ENCODE peak calls at places on chromosomes 16 and 17, in seven cellular contexts. Z is IMR-90; O is gastrocnemius medialis; F is heart left ventricle; H is CD8-positive, alpha-beta memory T cell; W is thoracic aorta; U is CD4-positive, alpha-beta T cell. Q is an unnamed sample.

GRCh38 chr16:80274576-80275191 is 266.1 kb upstream of the DYNLRB2 start:
- DNase-seq in Z (peak; percentile 81), O (no peak), F (no peak), H (no peak), W (no peak), U (no peak), Q (no peak)

GRCh38 chr17:21157586-21158370 is 31.0 kb downstream of the DHRS7B start:
- DNase-seq in Z (no peak), O (no peak), F (no peak), H (no peak), W (no peak), U (no peak), Q (no peak)

GRCh38 chr17:83103200-83103937 is 24.0 kb downstream of the METRNL start:
- DNase-seq in Z (peak; percentile 66), O (peak; percentile 85), F (no peak), H (no peak), W (no peak), U (no peak), Q (no peak)

GRCh38 chr17:50844117-50844700 is 8.8 kb downstream of the WFIKKN2 start:
- DNase-seq in Z (no peak), O (no peak), F (no peak), H (no peak), W (no peak), U (no peak), Q (no peak)

GRCh38 chr16:1163567-1164055 is 10.7 kb downstream of the CACNA1H start:
- DNase-seq in Z (peak; percentile 45), O (no peak), F (no peak), H (no peak), W (no peak), U (no peak), Q (no peak)

GRCh38 chr16:12330977-12331376 is 354.4 kb downstream of the SNX29 start:
- DNase-seq in Z (no peak), O (no peak), F (no peak), H (no peak), W (no peak), U (no peak), Q (no peak)

GRCh38 chr17:19900809-19901208 is 33.1 kb upstream of the ULK2 start:
- DNase-seq in Z (no peak), O (no peak), F (no peak), H (no peak), W (no peak), U (no peak), Q (no peak)

GRCh38 chr17:4672726-4673125 is 31.2 kb downstream of the PELP1 start:
- DNase-seq in Z (no peak), O (no peak), F (no peak), H (no peak), W (no peak), U (no peak), Q (no peak)

GRCh38 chr17:48522031-48522593 is 8.7 kb downstream of the HOXB1 start:
- DNase-seq in Z (peak; percentile 58), O (no peak), F (no peak), H (no peak), W (no peak), U (no peak), Q (no peak)

GRCh38 chr17:12665263-12666210 is at the start of gene MYOCD:
- DNase-seq in Z (peak; percentile 71), O (no peak), F (peak; percentile 79), H (no peak), W (peak; percentile 8), U (no peak), Q (no peak)

GRCh38 chr16:82509636-82510035 is 117.1 kb upstream of the CDH13 start:
- DNase-seq in Z (no peak), O (no peak), F (no peak), H (no peak), W (no peak), U (no peak), Q (no peak)

GRCh38 chr17:35713069-35713728 is 18.2 kb upstream of the RASL10B start:
- DNase-seq in Z (peak; percentile 94), O (peak; percentile 49), F (no peak), H (no peak), W (peak; percentile 62), U (no peak), Q (no peak)

GRCh38 chr17:17812211-17813054 is 24.4 kb downstream of the SREBF1 start:
- DNase-seq in Z (peak; percentile 41), O (peak; percentile 70), F (peak; percentile 89), H (peak; percentile 56), W (no peak), U (peak; percentile 45), Q (peak; percentile 65)

GRCh38 chr17:19021622-19022083 is 17.1 kb upstream of the FAM83G start:
- DNase-seq in Z (no peak), O (no peak), F (peak; percentile 55), H (no peak), W (no peak), U (peak; percentile 29), Q (no peak)

GRCh38 chr17:1494736-1495253 is 2.3 kb upstream of the MYO1C start:
- DNase-seq in Z (no peak), O (no peak), F (no peak), H (no peak), W (no peak), U (no peak), Q (no peak)

GRCh38 chr17:64128787-64129514 is 993 bp downstream of the ERN1 start:
- DNase-seq in Z (no peak), O (no peak), F (no peak), H (no peak), W (no peak), U (no peak), Q (no peak)

GRCh38 chr16:68009157-68009735 is 6.5 kb downstream of the DPEP2NB start:
- DNase-seq in Z (no peak), O (no peak), F (no peak), H (no peak), W (no peak), U (no peak), Q (no peak)

GRCh38 chr17:16269658-16270057 is 52.6 kb downstream of the PIGL start:
- DNase-seq in Z (peak; percentile 87), O (no peak), F (no peak), H (no peak), W (no peak), U (no peak), Q (no peak)

GRCh38 chr17:61689610-61690180 is 98.7 kb upstream of the NACA2 start:
- DNase-seq in Z (peak; percentile 41), O (no peak), F (no peak), H (no peak), W (no peak), U (no peak), Q (no peak)

GRCh38 chr17:41335747-41336146 is 14.9 kb downstream of the KRT33A start:
- DNase-seq in Z (no peak), O (no peak), F (no peak), H (no peak), W (no peak), U (no peak), Q (no peak)

GRCh38 chr17:41340496-41340895 is 10.1 kb downstream of the KRT33A start:
- DNase-seq in Z (no peak), O (no peak), F (no peak), H (no peak), W (no peak), U (no peak), Q (no peak)

GRCh38 chr17:41340934-41341861 is 9.4 kb downstream of the KRT33A start:
- DNase-seq in Z (no peak), O (no peak), F (no peak), H (peak; percentile 42), W (no peak), U (peak; percentile 52), Q (no peak)

GRCh38 chr17:41339571-41340169 is 11.0 kb downstream of the KRT33A start:
- DNase-seq in Z (no peak), O (no peak), F (no peak), H (no peak), W (no peak), U (no peak), Q (no peak)

DNA sequence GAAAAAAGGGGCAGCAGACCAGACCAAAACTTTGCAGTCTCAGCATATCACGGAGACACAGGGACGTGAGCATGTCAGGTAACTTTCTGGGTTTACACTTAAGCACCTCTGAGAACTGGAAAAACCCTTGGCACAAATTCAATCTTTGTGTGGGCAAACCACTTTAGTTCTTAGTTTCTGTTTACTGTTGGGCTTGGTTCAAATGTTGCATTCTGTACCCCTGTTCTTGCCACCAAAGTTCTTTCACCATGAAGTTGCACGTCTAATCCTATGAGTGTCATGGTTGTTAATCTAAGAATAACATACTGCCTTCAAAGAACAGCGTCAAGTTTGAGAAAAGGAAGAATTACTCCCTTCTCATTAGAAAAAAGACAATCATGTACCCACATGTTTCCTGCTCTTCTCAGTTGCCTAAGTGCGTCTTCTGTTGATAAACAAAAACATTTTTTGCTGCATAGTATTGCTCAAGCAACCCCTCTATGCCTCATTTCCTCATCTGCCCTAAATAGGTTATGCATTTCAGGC is 11.6 kb downstream of the KRT33A start:
- DNase-seq in Z (peak; percentile 39), O (no peak), F (no peak), H (no peak), W (no peak), U (peak; percentile 26), Q (no peak)
- H3K27ac ChIP-seq in Z (no peak overlapping the region), O (no peak overlapping the region), F (no peak overlapping the region), H (peak overlapping the region; percentile 54), W (no peak overlapping the region), U (peak overlapping the region; percentile 87), Q (no peak overlapping the region)

DNA sequence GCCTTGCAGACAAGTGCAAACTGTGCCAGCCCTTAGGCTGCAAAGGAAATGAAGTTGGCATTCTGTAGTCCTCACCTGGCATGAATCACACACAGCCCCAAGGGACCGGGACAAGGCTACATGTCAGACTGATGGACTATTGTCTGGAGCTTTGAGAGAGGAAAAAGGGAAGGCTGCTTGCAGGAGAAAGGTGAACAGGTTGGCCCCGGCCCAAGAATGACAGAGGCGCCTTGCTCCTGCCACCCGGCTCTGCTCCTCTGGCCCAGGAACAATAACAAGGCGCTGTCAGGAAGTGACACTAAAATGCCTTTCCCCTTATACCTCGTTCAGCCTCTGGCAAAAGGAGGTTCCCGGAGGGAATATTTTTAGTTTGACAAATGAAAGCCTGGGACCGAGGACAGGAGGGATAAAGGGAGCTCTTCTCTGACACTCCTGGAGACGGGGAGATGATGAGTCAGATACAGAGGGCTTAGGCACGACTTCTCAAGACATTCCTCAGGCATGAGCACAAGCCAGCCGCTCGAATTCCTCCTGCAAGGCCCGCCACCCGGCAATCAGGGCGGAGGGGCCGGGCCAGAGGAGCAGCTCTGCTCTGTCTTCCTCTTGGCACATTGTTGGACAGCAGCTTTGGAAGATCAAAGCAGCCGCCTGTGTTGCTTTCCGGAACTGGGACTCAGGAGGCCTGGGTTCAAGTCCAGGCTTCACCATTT is 105.8 kb downstream of the NOG start:
- DNase-seq in Z (peak; percentile 99), O (peak; percentile 38), F (no peak), H (no peak), W (peak; percentile 6), U (no peak), Q (no peak)
- H3K27ac ChIP-seq in Z (peak overlapping the region; percentile 41), O (peak overlapping the region; percentile 48), F (no peak overlapping the region), H (no peak overlapping the region), W (peak overlapping the region; percentile 32), U (no peak overlapping the region), Q (no peak overlapping the region)

DNA sequence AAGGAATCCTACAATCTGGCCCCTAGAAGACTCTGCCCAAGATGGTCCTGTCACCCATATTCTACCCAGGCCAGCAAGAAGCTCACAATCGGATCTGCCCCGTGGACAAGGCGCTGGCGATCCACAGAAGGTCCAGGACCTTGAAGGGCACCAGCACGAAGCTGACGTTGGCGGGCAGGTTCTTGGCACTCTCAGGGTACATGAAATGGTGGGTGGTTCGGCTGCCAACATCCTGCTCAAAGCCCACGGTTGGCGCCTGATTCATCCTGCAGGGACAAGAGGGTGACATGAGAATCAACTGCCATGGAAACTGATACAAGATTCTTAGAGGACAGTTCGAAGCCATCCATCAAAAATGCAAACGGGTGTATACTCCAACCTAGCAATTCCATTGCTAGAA is 41.6 kb downstream of the DDX19A start:
- DNase-seq in Z (no peak), O (peak; percentile 78), F (no peak), H (no peak), W (no peak), U (no peak), Q (no peak)
- H3K27ac ChIP-seq in Z (no peak overlapping the region), O (peak overlapping the region; percentile 93), F (no peak overlapping the region), H (no peak overlapping the region), W (no peak overlapping the region), U (no peak overlapping the region), Q (no peak overlapping the region)

GRCh38 chr17:65446043-65446442 is 115.4 kb downstream of the AXIN2 start:
- DNase-seq in Z (no peak), O (no peak), F (no peak), H (no peak), W (no peak), U (no peak), Q (no peak)
- H3K27ac ChIP-seq in Z (no peak overlapping the region), O (no peak overlapping the region), F (no peak overlapping the region), H (no peak overlapping the region), W (no peak overlapping the region), U (no peak overlapping the region), Q (no peak overlapping the region)

Q was measured in substantia nigra.